ENCODE peak calls at places on chromosome 1, in eight cellular contexts. B, M, T, L, O, Z, U and N are unnamed samples.

GRCh38 chr1:63454269-63454668 is 68.8 kb downstream of the ITGB3BP start:
- DNase-seq in B (no peak), M (no peak), T (no peak), L (no peak), O (no peak), Z (no peak), U (no peak), N (no peak)

GRCh38 chr1:76547916-76548315 is 319.4 kb upstream of the ST6GALNAC5 start:
- DNase-seq in B (no peak), M (peak; percentile 22), T (no peak), L (no peak), O (no peak), Z (no peak), U (no peak), N (no peak)

GRCh38 chr1:57983441-57983840 is 559.6 kb upstream of the DAB1 start:
- DNase-seq in B (no peak), M (no peak), T (no peak), L (no peak), O (no peak), Z (no peak), U (no peak), N (no peak)

GRCh38 chr1:78607334-78607927 is 12.8 kb upstream of the IFI44L start:
- DNase-seq in B (no peak), M (no peak), T (no peak), L (no peak), O (no peak), Z (no peak), U (no peak), N (no peak)

GRCh38 chr1:151837841-151838490 is 1.7 kb downstream of the C2CD4D start:
- DNase-seq in B (peak; percentile 45), M (no peak), T (peak; percentile 31), L (no peak), O (no peak), Z (no peak), U (no peak), N (no peak)

GRCh38 chr1:65141918-65142317 is 6.1 kb upstream of the AK4 start:
- DNase-seq in B (no peak), M (no peak), T (no peak), L (no peak), O (no peak), Z (no peak), U (no peak), N (no peak)

GRCh38 chr1:244150071-244150470 is 99.0 kb downstream of the ZBTB18 start:
- DNase-seq in B (no peak), M (no peak), T (no peak), L (no peak), O (no peak), Z (no peak), U (no peak), N (no peak)

GRCh38 chr1:78434351-78434750 is 56.4 kb upstream of the PTGFR start:
- DNase-seq in B (no peak), M (no peak), T (no peak), L (no peak), O (no peak), Z (no peak), U (no peak), N (no peak)

GRCh38 chr1:181676269-181676668 is 193.0 kb downstream of the CACNA1E start:
- DNase-seq in B (no peak), M (peak; percentile 49), T (peak; percentile 35), L (no peak), O (peak; percentile 29), Z (no peak), U (no peak), N (no peak)

GRCh38 chr1:169941982-169942830 is 48.5 kb upstream of the SCYL3 start:
- DNase-seq in B (no peak), M (no peak), T (peak; percentile 25), L (no peak), O (no peak), Z (no peak), U (peak; percentile 55), N (no peak)

GRCh38 chr1:40988280-40988679 is 8.8 kb downstream of the CTPS1 start:
- DNase-seq in B (no peak), M (no peak), T (no peak), L (no peak), O (no peak), Z (no peak), U (no peak), N (no peak)
- H3K36me3 ChIP-seq in B (no peaks in the 10 kb centered on the region), M (no peaks in the 10 kb centered on the region), T (no peaks in the 10 kb centered on the region), L (peaks cover 5% of the 10 kb centered on the region), O (no peaks in the 10 kb centered on the region), Z (no peaks in the 10 kb centered on the region), U (peaks cover 5% of the 10 kb centered on the region), N (peaks cover 79% of the 10 kb centered on the region)

DNA sequence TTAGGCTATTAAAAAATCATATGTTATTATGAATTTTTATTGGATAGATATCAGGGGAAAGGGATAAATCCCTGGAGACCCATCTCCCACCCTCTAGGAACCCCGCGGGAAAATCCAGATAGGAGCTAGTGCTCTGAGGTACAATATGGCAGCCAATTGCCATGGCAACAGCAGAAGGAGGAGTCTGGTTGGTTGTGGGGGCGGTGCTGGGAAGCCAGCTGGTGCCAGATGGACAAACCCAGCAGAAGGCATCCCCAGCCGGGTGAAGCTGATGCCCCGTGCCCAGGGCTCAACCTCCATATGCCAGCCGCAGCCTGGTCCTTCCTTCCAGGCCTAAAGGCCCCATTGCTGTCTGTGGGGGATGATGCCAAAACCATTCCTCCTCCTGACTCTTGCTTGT is 38.3 kb downstream of the RHBG start:
- DNase-seq in B (no peak), M (no peak), T (no peak), L (no peak), O (no peak), Z (no peak), U (no peak), N (no peak)
- TF ChIP-seq POLR2A in B (no peak), M (no peak), T (no peak), L (no peak), O (no peak), Z (no peak), U (no peak), N (no peak)

GRCh38 chr1:187920976-187921375 is 1092.2 kb downstream of the PLA2G4A start:
- DNase-seq in B (no peak), M (no peak), T (no peak), L (no peak), O (no peak), Z (no peak), U (no peak), N (no peak)
- H3K36me3 ChIP-seq in B (no peaks in the 10 kb centered on the region), M (no peaks in the 10 kb centered on the region), T (no peaks in the 10 kb centered on the region), L (no peaks in the 10 kb centered on the region), O (no peaks in the 10 kb centered on the region), Z (no peaks in the 10 kb centered on the region), U (no peaks in the 10 kb centered on the region), N (no peaks in the 10 kb centered on the region)

GRCh38 chr1:54798769-54799641 is 2.1 kb downstream of the TTC22 start:
- DNase-seq in B (no peak), M (peak; percentile 77), T (no peak), L (no peak), O (peak; percentile 43), Z (no peak), U (no peak), N (no peak)

GRCh38 chr1:54798206-54798605 is 2.9 kb downstream of the TTC22 start:
- DNase-seq in B (no peak), M (peak; percentile 69), T (no peak), L (no peak), O (no peak), Z (no peak), U (no peak), N (no peak)

GRCh38 chr1:54800041-54800898 is 853 bp downstream of the TTC22 start:
- DNase-seq in B (no peak), M (peak; percentile 11), T (no peak), L (no peak), O (peak; percentile 20), Z (no peak), U (no peak), N (no peak)

GRCh38 chr1:54803761-54804470 is 2.8 kb upstream of the TTC22 start:
- DNase-seq in B (no peak), M (peak; percentile 59), T (peak; percentile 56), L (no peak), O (peak; percentile 28), Z (no peak), U (no peak), N (no peak)

DNA sequence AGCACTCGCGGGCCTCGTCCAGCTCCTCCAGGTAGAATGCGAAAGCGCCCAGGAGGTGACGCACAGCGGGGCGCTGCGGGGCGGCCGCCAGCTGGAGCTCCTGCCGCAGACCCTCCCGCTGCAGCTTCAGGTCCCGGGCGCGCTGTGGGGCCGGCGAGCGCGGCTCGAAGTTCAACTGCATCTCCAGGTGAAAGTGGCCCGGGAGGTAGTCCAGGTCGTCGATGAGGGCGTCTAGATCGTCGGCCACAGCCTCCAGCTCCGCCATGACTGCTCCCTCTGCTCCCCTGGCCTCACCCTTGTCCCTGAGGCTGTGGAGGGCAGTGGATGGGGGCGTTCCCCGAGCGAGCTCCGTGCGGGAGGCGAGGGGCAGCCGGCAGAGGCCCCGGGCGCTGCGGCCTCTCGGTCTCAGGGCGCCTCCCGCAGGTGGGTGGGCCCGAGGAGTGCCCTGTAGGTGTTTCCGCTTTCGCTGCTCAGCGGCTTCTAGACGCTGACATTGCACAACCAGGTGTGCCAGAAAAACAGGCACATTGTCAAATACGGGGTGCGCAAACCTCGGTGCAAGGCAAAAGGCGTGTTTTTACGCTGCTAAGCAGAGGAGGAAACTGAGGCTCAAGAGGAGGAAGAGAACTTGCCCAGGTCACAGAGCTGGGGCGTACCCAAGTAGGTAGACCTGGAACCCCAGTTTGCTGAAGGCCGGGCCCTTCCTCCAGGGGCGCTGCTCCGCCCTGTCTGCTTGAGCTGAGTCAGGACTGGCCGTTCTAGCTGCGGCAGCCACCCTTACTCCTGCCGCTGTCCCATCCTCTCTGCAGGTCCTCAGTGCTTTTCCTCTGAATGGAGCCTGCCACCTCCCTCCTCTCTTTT is at the start of gene TTC22:
- DNase-seq in B (no peak), M (peak; percentile 88), T (no peak), L (no peak), O (peak; percentile 88), Z (no peak), U (peak; percentile 75), N (no peak)
- TF ChIP-seq POLR2A in B (no peak), M (peak; percentile 83), T (no peak), L (no peak), O (peak; percentile 45), Z (no peak), U (peak; percentile 55), N (no peak)

DNA sequence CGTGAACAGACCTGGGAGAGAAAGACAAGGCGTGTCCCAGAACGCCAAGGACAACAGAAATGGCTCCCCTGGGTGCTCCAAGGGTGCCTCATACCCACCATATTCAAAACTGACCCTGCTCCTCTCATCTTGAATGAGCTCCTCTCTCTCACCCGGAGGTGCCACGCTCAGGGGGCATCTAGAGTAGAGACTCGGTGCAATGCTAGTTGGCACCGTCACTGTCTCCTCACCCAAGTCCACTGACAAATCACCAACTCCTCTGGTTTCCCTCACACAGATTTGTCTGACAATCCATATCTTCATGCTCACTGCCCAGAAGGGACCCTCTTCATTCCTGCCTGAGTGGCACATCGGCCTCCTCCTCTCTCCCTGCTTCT is 5.0 kb downstream of the TMEM125 start:
- DNase-seq in B (no peak), M (no peak), T (no peak), L (no peak), O (no peak), Z (no peak), U (no peak), N (no peak)
- H3K36me3 ChIP-seq in B (no peaks in the 10 kb centered on the region), M (no peaks in the 10 kb centered on the region), T (no peaks in the 10 kb centered on the region), L (no peaks in the 10 kb centered on the region), O (no peaks in the 10 kb centered on the region), Z (no peaks in the 10 kb centered on the region), U (no peaks in the 10 kb centered on the region), N (no peaks in the 10 kb centered on the region)